ENCODE peak calls at places on chromosomes 2 and 18, in four cellular contexts. J is DND-41, Z is GM06990, T is Daoy. A is an unnamed sample.

GRCh38 chr2:1078326-1078885 is 127.8 kb downstream of the SNTG2 start:
- DNase-seq in Z (no peak), J (no peak), T (no peak), A (no peak)

GRCh38 chr2:34734042-34734441 is 1134.9 kb upstream of the FAM98A start:
- DNase-seq in T (no peak), J (no peak), Z (no peak), A (no peak)

GRCh38 chr18:35616664-35617423 is 35.3 kb downstream of the GALNT1 start:
- DNase-seq in J (peak; percentile 53), Z (peak; percentile 66), T (peak; percentile 92), A (peak; percentile 19)

GRCh38 chr2:200585730-200586643 is at the start of gene AOX1:
- DNase-seq in J (no peak), T (peak; percentile 46), Z (peak; percentile 30), A (no peak)

GRCh38 chr2:99156901-99157300 is 2.1 kb downstream of the LIPT1 start:
- DNase-seq in Z (no peak), J (no peak), T (no peak), A (no peak)

GRCh38 chr2:34401186-34401585 is 802.1 kb upstream of the FAM98A start:
- DNase-seq in Z (no peak), T (no peak), J (no peak), A (no peak)

GRCh38 chr18:10057808-10058791 is 144.3 kb downstream of the VAPA start:
- DNase-seq in J (no peak), T (peak; percentile 13), Z (no peak), A (no peak)

GRCh38 chr2:26537069-26537825 is 59.3 kb upstream of the OTOF start:
- DNase-seq in T (no peak), J (no peak), Z (no peak), A (no peak)

GRCh38 chr18:7607535-7608173 is 40.5 kb downstream of the PTPRM start:
- DNase-seq in T (no peak), Z (no peak), J (no peak), A (no peak)

GRCh38 chr18:21109936-21110666 is 1.5 kb downstream of the ROCK1 start:
- DNase-seq in T (no peak), J (no peak), Z (peak; percentile 21), A (no peak)

GRCh38 chr2:223846524-223846923 is 9.1 kb upstream of the AP1S3 start:
- DNase-seq in J (no peak), Z (no peak), T (peak; percentile 25), A (no peak)

GRCh38 chr2:12824771-12825363 is 108.1 kb downstream of the TRIB2 start:
- DNase-seq in T (no peak), J (no peak), Z (no peak), A (no peak)

GRCh38 chr2:172993924-172994717 is 81.5 kb upstream of the MAP3K20 start:
- DNase-seq in J (no peak), Z (no peak), T (no peak), A (no peak)

GRCh38 chr2:150472122-150472899 is 15.2 kb downstream of the RND3 start:
- DNase-seq in Z (no peak), J (peak; percentile 17), T (peak; percentile 46), A (no peak)

GRCh38 chr18:9612215-9612830 is 2.0 kb downstream of the PPP4R1 start:
- DNase-seq in T (peak; percentile 28), Z (no peak), J (peak; percentile 45), A (no peak)

GRCh38 chr2:228447266-228447915 is 265.9 kb upstream of the SPHKAP start:
- DNase-seq in J (no peak), T (no peak), Z (no peak), A (no peak)

GRCh38 chr2:23386422-23387220 is 1.6 kb downstream of the KLHL29 start:
- DNase-seq in J (no peak), Z (peak; percentile 71), T (peak; percentile 49), A (no peak)

GRCh38 chr2:221075203-221075602 is 496.9 kb downstream of the EPHA4 start:
- DNase-seq in J (no peak), Z (no peak), T (peak; percentile 45), A (no peak)

GRCh38 chr2:41775381-41776025 is 272.3 kb upstream of the PKDCC start:
- DNase-seq in T (no peak), Z (no peak), J (no peak), A (no peak)

GRCh38 chr2:120596990-120597594 is 138.6 kb upstream of the GLI2 start:
- DNase-seq in T (no peak), Z (no peak), J (no peak), A (no peak)

GRCh38 chr18:43970656-43971055 is 693.4 kb upstream of the SYT4 start:
- DNase-seq in J (no peak), T (no peak), Z (no peak), A (no peak)

GRCh38 chr2:53600835-53601234 is 166.8 kb upstream of the CHAC2 start:
- DNase-seq in J (no peak), T (peak; percentile 27), Z (no peak), A (no peak)

GRCh38 chr2:236179653-236180500 is 11.7 kb upstream of the GBX2 start:
- DNase-seq in T (peak; percentile 57), Z (no peak), J (no peak), A (no peak)

GRCh38 chr18:69257861-69258458 is 142.7 kb upstream of the DOK6 start:
- DNase-seq in Z (no peak), J (no peak), T (no peak), A (no peak)

GRCh38 chr2:212892193-212892592 is 259.2 kb downstream of the IKZF2 start:
- DNase-seq in T (peak; percentile 45), Z (no peak), J (peak; percentile 29), A (no peak)

GRCh38 chr18:6017160-6017559 is 121.8 kb upstream of the TMEM200C start:
- DNase-seq in Z (no peak), J (no peak), T (no peak), A (no peak)

GRCh38 chr2:157874997-157875719 is 972 bp downstream of the ACVR1 start:
- DNase-seq in Z (no peak), T (peak; percentile 78), J (no peak), A (no peak)

GRCh38 chr2:204828191-204828590 is 282.9 kb downstream of the PARD3B start:
- DNase-seq in T (no peak), Z (no peak), J (no peak), A (no peak)

GRCh38 chr2:207408086-207408794 is 121.5 kb upstream of the CREB1 start:
- DNase-seq in J (no peak), Z (peak; percentile 26), T (peak; percentile 25), A (no peak)

GRCh38 chr2:96580771-96581170 is 44.2 kb downstream of the ARID5A start:
- DNase-seq in Z (no peak), J (no peak), T (peak; percentile 47), A (no peak)

GRCh38 chr2:54946220-54946568 is 104.1 kb downstream of the RTN4 start:
- DNase-seq in T (no peak), Z (no peak), J (no peak), A (no peak)

A was measured in central memory CD8-positive, alpha-beta T cell.